ENCODE peak calls at places on chromosomes 12 and 14, in nine cellular contexts. Q is foreskin fibroblast, U is dorsolateral prefrontal cortex, N is HCT116, Z is AG10803, Y is PC-3, M is cardiac fibroblast, G is heart right ventricle, L is HepG2. J is an unnamed sample.

GRCh38 chr12:117803013-117803412 is 165.8 kb downstream of the KSR2 start:
- DNase-seq in Q (no peak), U (no peak), N (no peak), Z (no peak), Y (no peak), M (no peak), G (no peak), L (peak; percentile 71), J (peak; percentile 80)

GRCh38 chr12:101782544-101782855 is 43.2 kb upstream of the SYCP3 start:
- DNase-seq in Q (peak; percentile 29), U (no peak), N (no peak), Z (peak; percentile 35), Y (no peak), M (peak; percentile 41), G (no peak), L (no peak), J (no peak)

GRCh38 chr12:11688831-11689230 is 39.4 kb downstream of the ETV6 start:
- DNase-seq in Q (no peak), U (no peak), N (no peak), Z (peak; percentile 75), Y (no peak), M (peak; percentile 27), G (no peak), L (no peak), J (no peak)

GRCh38 chr12:47876404-47876960 is 28.3 kb downstream of the VDR start:
- DNase-seq in Q (no peak), U (no peak), N (no peak), Z (no peak), Y (no peak), M (no peak), G (no peak), L (no peak), J (no peak)

GRCh38 chr14:100406505-100407131 is 83.5 kb downstream of the SLC25A47 start:
- DNase-seq in Q (no peak), U (no peak), N (no peak), Z (peak; percentile 43), Y (peak; percentile 13), M (peak; percentile 23), G (no peak), L (peak; percentile 66), J (no peak)

GRCh38 chr12:104182144-104182543 is 33.4 kb upstream of the TXNRD1 start:
- DNase-seq in Q (peak; percentile 90), U (no peak), N (no peak), Z (peak; percentile 98), Y (peak; percentile 39), M (peak; percentile 97), G (peak; percentile 35), L (no peak), J (no peak)

GRCh38 chr14:102697125-102697900 is 79.9 kb upstream of the TRAF3 start:
- DNase-seq in Q (no peak), U (no peak), N (no peak), Z (no peak), Y (peak; percentile 61), M (peak; percentile 18), G (no peak), L (peak; percentile 83), J (no peak)

GRCh38 chr12:13099066-13099909 is 4.2 kb downstream of the GSG1 start:
- DNase-seq in Q (no peak), U (no peak), N (no peak), Z (peak; percentile 46), Y (peak; percentile 35), M (peak; percentile 51), G (peak; percentile 60), L (no peak), J (no peak)

GRCh38 chr14:82313889-82314288 is 780.2 kb upstream of the SEL1L start:
- DNase-seq in Q (no peak), U (no peak), N (no peak), Z (no peak), Y (peak; percentile 18), M (no peak), G (no peak), L (no peak), J (no peak)

GRCh38 chr12:54286042-54286931 is 5.8 kb downstream of the HNRNPA1 start:
- DNase-seq in Q (no peak), U (no peak), N (no peak), Z (no peak), Y (no peak), M (no peak), G (no peak), L (no peak), J (peak; percentile 67)

DNA sequence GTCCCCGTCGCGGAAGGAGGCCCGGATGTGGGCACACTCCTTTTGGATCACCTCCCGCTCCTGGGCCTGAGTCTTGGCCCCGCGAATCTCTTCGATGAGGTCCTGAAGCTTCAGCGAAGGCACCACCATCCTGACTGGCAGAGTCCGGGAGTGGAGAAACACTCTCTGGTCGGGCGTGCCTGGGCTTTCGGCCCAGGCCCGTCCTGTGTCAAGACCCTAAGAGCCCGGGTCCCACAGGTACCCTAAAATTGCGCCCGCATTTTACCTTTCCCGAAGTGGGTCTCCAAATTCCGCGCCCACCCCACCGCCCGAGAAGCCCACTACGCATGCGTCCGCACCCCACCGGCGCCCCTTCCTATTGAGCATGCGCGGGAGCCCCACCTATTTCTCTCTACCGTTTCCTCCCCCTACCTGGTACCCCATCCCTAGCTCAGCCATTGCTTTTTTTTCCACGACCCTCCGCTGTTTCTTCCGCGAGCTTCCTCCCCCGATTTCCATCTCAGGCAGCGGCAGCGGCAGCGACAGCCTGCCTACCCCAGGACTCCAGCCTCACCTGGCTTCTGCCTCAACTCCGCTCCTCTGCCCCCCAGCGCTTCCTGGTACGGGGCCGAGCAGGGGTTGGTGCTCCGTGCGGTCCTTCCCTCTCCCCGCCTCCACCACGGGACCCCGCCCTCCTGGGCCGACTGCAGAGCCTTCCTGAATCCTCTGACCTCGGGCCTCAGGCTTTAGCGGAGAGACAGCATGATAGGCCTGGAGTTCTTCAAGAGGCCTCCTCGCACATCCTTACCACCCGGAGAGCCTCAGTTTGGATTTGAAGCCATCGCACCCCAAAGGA is at the start of gene AP1G2:
- DNase-seq in Q (peak; percentile 55), U (peak; percentile 61), N (peak; percentile 73), Z (peak; percentile 47), Y (peak; percentile 78), M (peak; percentile 65), G (peak; percentile 84), L (peak; percentile 97), J (peak; percentile 94)
- TF ChIP-seq CTCF in Q (no peak), U (no peak), N (no peak), Z (no peak), Y (no peak), M (no peak), G (no peak), L (peak; percentile 50), J (no peak)

GRCh38 chr14:22497671-22498093 is 91.3 kb downstream of the DAD1 start:
- DNase-seq in Q (no peak), U (no peak), N (no peak), Z (no peak), Y (no peak), M (no peak), G (no peak), L (no peak), J (no peak)
- H3K4me3 ChIP-seq in Q (no peak overlapping the region), U (no peak overlapping the region), N (no peak overlapping the region), Z (no peak overlapping the region), Y (no peak overlapping the region), M (no peak overlapping the region), G (no peak overlapping the region), L (no peak overlapping the region), J (no peak overlapping the region)

GRCh38 chr12:52426034-52426433 is 8.1 kb downstream of the KRT75 start:
- DNase-seq in Q (no peak), U (no peak), N (no peak), Z (no peak), Y (no peak), M (no peak), G (no peak), L (no peak), J (no peak)
- TF ChIP-seq CTCF in Q (no peak), U (no peak), N (no peak), Z (no peak), Y (no peak), M (no peak), G (no peak), L (no peak), J (no peak)

GRCh38 chr12:124484526-124484953 is 82.9 kb downstream of the NCOR2 start:
- DNase-seq in Q (no peak), U (no peak), N (no peak), Z (no peak), Y (no peak), M (no peak), G (no peak), L (no peak), J (no peak)
- H3K4me3 ChIP-seq in Q (no peak overlapping the region), U (no peak overlapping the region), N (no peak overlapping the region), Z (no peak overlapping the region), Y (no peak overlapping the region), M (no peak overlapping the region), G (no peak overlapping the region), L (no peak overlapping the region), J (no peak overlapping the region)

GRCh38 chr14:89212386-89213235 is 204.4 kb downstream of the FOXN3 start:
- DNase-seq in Q (no peak), U (no peak), N (no peak), Z (no peak), Y (no peak), M (no peak), G (no peak), L (no peak), J (no peak)

GRCh38 chr14:89202413-89202812 is 214.6 kb downstream of the FOXN3 start:
- DNase-seq in Q (no peak), U (no peak), N (no peak), Z (no peak), Y (no peak), M (no peak), G (no peak), L (no peak), J (no peak)

GRCh38 chr14:89205137-89205740 is 211.8 kb downstream of the FOXN3 start:
- DNase-seq in Q (no peak), U (no peak), N (no peak), Z (no peak), Y (no peak), M (no peak), G (no peak), L (no peak), J (no peak)

GRCh38 chr14:89206426-89206825 is 210.6 kb downstream of the FOXN3 start:
- DNase-seq in Q (no peak), U (no peak), N (no peak), Z (peak; percentile 45), Y (no peak), M (no peak), G (no peak), L (no peak), J (no peak)

DNA sequence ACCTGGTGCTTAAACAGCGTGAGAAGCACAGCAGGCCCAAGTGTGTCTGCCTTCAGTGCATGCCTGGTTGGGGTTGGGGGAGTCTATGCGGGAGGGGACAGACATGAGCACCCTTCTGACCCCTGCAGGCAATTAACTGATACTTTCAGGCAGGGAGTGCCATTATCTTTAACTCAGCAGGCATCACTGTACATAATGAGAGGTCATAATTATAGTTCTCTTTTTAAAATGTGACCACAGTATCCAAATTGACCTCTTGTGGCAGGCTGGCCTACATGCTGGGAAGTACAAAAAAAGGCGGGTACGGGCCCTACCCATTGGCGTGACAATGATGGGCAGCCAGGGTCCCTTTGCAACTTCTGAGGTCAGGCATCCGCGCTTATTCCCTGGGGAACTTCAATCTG is 209.1 kb downstream of the FOXN3 start:
- DNase-seq in Q (no peak), U (no peak), N (no peak), Z (no peak), Y (no peak), M (no peak), G (no peak), L (no peak), J (no peak)
- TF ChIP-seq CTCF in Q (no peak), U (no peak), N (no peak), Z (no peak), Y (no peak), M (no peak), G (no peak), L (peak; percentile 8), J (no peak)

GRCh38 chr14:81193924-81194633 is 26.7 kb downstream of the GTF2A1 start:
- DNase-seq in Q (no peak), U (no peak), N (no peak), Z (no peak), Y (peak; percentile 57), M (no peak), G (no peak), L (no peak), J (no peak)
- H3K4me3 ChIP-seq in Q (no peak overlapping the region), U (no peak overlapping the region), N (no peak overlapping the region), Z (no peak overlapping the region), Y (no peak overlapping the region), M (no peak overlapping the region), G (no peak overlapping the region), L (no peak overlapping the region), J (no peak overlapping the region)